ENCODE peak calls at places on chromosomes 2 and 18, in four cellular contexts. V is upper lobe of left lung, M is body of pancreas, U is tibial nerve. W is an unnamed sample. For H3K4me1, the result is how much of the 10 kb centered on the place peaks cover.

GRCh38 chr18:65754121-65754520 is 3.3 kb downstream of the CDH7 start:
- DNase-seq in V (no peak), M (no peak), U (no peak), W (no peak)

GRCh38 chr2:132974477-132975050 is 304.6 kb upstream of the LYPD1 start:
- DNase-seq in V (no peak), M (no peak), U (no peak), W (no peak)

GRCh38 chr2:55875434-55876135 is 48.0 kb downstream of the EFEMP1 start:
- DNase-seq in V (no peak), M (no peak), U (no peak), W (no peak)

GRCh38 chr2:183038341-183039300 is at the start of gene NCKAP1:
- DNase-seq in V (peak), M (peak), U (peak), W (peak)

GRCh38 chr18:12359515-12359927 is 17.5 kb downstream of the AFG3L2 start:
- DNase-seq in V (no peak), M (no peak), U (no peak), W (no peak)

GRCh38 chr2:121999273-121999672 is 243.8 kb downstream of the TSN start:
- DNase-seq in V (no peak), M (no peak), U (no peak), W (no peak)

GRCh38 chr2:41496908-41497307 is 550.9 kb upstream of the PKDCC start:
- DNase-seq in V (no peak), M (no peak), U (no peak), W (no peak)

GRCh38 chr2:9558948-9559381 is 3.3 kb upstream of the ADAM17 start:
- DNase-seq in V (no peak), M (no peak), U (no peak), W (peak)

GRCh38 chr2:27379840-27380625 is 501 bp downstream of the ZNF513 start:
- DNase-seq in V (peak), M (peak), U (peak), W (peak)

GRCh38 chr2:189633392-189633811 is 27.9 kb upstream of the ASNSD1 start:
- DNase-seq in V (no peak), M (no peak), U (no peak), W (no peak)

GRCh38 chr2:28271914-28272240 is 120.8 kb upstream of the FOSL2 start:
- DNase-seq in V (no peak), M (no peak), U (no peak), W (no peak)

GRCh38 chr2:137950238-137950637 is 14.0 kb upstream of the HNMT start:
- DNase-seq in V (no peak), M (no peak), U (no peak), W (no peak)

GRCh38 chr2:48551548-48551947 is 21.6 kb downstream of the STON1 start:
- DNase-seq in V (no peak), M (no peak), U (no peak), W (no peak)

GRCh38 chr18:24910217-24910616 is 441.7 kb downstream of the ZNF521 start:
- DNase-seq in V (no peak), M (no peak), U (no peak), W (no peak)

GRCh38 chr2:55968931-55969330 is 45.3 kb upstream of the EFEMP1 start:
- DNase-seq in V (no peak), M (no peak), U (no peak), W (no peak)

GRCh38 chr2:29207352-29207751 is 92.1 kb downstream of the CLIP4 start:
- DNase-seq in V (no peak), M (no peak), U (no peak), W (no peak)

GRCh38 chr18:12369211-12369610 is 7.8 kb downstream of the AFG3L2 start:
- DNase-seq in V (no peak), M (no peak), U (no peak), W (no peak)

GRCh38 chr18:4068552-4069158 is 386.5 kb downstream of the DLGAP1 start:
- DNase-seq in V (no peak), M (peak), U (no peak), W (no peak)

GRCh38 chr18:70321616-70322015 is 32.8 kb downstream of the SOCS6 start:
- DNase-seq in V (no peak), M (no peak), U (no peak), W (no peak)

GRCh38 chr2:47799210-47799609 is 16.3 kb downstream of the MSH6 start:
- DNase-seq in V (no peak), M (no peak), U (no peak), W (no peak)

GRCh38 chr2:224882291-224883171 is 159.7 kb downstream of the DOCK10 start:
- DNase-seq in V (no peak), M (no peak), U (no peak), W (no peak)

GRCh38 chr2:65031341-65032015 is 24.7 kb upstream of the CEP68 start:
- DNase-seq in V (no peak), M (peak), U (no peak), W (no peak)

GRCh38 chr2:233436191-233436581 is 81.9 kb downstream of the DGKD start:
- DNase-seq in V (no peak), M (no peak), U (no peak), W (no peak)

GRCh38 chr2:73343992-73344391 is 41.6 kb upstream of the ALMS1 start:
- DNase-seq in V (no peak), M (no peak), U (no peak), W (no peak)

GRCh38 chr2:127541849-127542630 is 6.6 kb downstream of the MYO7B start:
- DNase-seq in V (peak), M (no peak), U (no peak), W (no peak)

GRCh38 chr2:147327636-147328035 is 517.2 kb upstream of the ACVR2A start:
- DNase-seq in V (no peak), M (no peak), U (no peak), W (no peak)

GRCh38 chr2:212076456-212076855 is 462.1 kb downstream of the ERBB4 start:
- DNase-seq in V (no peak), M (no peak), U (no peak), W (no peak)

GRCh38 chr2:96882906-96883305 is 13.0 kb upstream of the SEMA4C start:
- DNase-seq in V (no peak), M (no peak), U (no peak), W (no peak)

GRCh38 chr2:96887419-96888081 is 17.7 kb upstream of the SEMA4C start:
- DNase-seq in V (no peak), M (no peak), U (no peak), W (peak)

GRCh38 chr2:96883306-96883705 is 13.4 kb upstream of the SEMA4C start:
- DNase-seq in V (no peak), M (no peak), U (no peak), W (no peak)

GRCh38 chr2:96884299-96885156 is 14.6 kb upstream of the SEMA4C start:
- DNase-seq in V (no peak), M (no peak), U (no peak), W (no peak)

GRCh38 chr2:96885432-96886137 is 15.7 kb upstream of the SEMA4C start:
- DNase-seq in V (no peak), M (no peak), U (no peak), W (no peak)
- H3K4me1 ChIP-seq in V (under half), M (under half), U (under half), W (under half)

DNA sequence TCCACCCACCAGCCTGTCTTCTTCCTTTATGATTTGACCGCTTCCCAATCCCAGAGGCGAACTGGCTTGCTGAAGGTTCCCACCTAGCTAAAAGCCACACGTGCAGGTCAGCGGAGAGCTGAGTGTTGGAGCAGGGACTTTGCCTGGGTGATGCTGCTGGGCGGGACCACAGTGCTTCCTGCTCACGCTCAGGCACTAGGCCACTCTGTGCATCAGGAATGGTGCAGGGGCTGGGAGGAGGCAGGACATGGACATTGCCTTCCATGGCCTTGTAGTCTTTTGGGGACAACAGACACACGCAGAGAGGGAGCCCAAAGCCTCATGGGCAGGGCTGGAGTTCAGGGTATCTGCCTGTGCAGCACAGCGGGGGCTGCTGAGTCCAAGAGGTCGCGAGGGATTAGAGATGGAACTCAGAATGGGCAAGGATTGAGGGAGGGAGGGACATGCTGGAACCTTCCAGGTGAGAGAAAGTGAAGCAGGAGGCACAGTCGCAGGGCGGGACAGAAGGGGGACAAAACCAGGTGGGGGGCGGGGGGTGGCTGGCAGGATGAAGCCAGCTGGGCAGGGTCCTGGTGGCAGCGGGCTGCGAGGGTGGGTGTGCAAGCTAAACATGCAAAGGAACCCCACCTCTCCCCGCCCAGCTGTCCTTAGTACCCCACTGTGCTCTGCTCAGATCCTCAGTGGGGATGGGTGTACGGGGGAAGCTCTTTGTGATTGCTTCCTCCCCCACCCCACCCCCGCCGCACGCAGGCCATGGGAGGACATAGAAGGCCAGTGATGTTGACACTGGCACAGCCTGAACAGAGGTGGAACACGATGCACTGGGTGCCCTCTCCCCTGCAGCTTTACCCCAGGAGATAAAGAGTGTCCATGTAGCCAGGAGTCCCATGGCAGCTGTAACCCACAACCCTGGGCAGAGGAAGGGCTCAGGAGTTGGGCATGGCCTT is 207.0 kb downstream of the ZBTB7C start:
- DNase-seq in V (no peak), M (no peak), U (no peak), W (no peak)
- TF ChIP-seq POLR2A in V (no peak), M (no peak), U (no peak), W (no peak)

GRCh38 chr18:75226301-75226955 is 15.8 kb downstream of the TSHZ1 start:
- DNase-seq in V (no peak), M (no peak), U (no peak), W (no peak)
- H3K4me3 ChIP-seq in V (no peak), M (no peak), U (peak), W (peak)

GRCh38 chr18:48959921-48960920 is 9.5 kb upstream of the SMAD7 start:
- DNase-seq in V (no peak), M (no peak), U (no peak), W (no peak)
- H3K4me1 ChIP-seq in V (under half), M (under half), U (under half), W (under half)

DNA sequence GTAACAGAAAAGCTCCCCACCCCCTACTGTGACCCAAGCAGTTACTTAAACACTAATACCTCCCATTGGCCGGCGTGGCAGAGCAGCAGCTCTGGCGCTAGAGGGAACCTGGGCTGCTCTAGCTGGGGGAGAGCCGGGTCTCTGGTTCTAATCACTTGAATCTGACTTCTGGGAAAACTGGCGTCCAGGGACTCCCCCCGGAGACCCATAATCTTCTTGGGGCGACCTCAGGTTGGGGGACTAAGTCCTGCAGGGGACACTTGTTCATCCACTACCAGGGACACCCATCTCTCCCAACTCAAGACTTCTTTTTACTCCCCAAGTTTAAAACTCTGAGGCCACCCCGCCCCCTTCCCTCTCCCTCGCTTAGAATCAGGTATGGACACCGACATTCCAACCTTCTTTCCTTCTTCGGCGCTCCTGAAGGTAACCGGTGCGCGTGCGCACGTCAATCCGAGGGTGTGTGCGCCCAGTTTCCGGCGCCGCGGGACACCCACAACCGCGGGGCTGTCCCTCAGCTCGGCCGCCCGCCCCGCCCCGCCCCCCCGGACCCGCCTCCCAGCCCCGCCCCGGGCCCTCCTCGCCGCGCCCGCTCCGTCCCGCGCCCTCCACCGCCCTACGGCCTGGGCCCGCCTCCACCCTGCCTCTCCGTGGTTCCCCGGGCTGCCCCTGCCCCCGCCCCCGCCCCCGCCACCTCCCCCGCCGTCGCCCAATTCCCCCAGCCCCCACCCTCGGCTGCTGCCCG is at the start of gene ERICH2:
- DNase-seq in V (peak), M (peak), U (peak), W (peak)
- TF ChIP-seq POLR2A in V (peak), M (no peak), U (no peak), W (peak)

GRCh38 chr2:180143633-180144032 is 136.5 kb upstream of the CWC22 start:
- DNase-seq in V (no peak), M (no peak), U (no peak), W (no peak)

GRCh38 chr2:180144311-180144813 is 137.3 kb upstream of the CWC22 start:
- DNase-seq in V (no peak), M (no peak), U (no peak), W (no peak)

GRCh38 chr2:180146114-180146513 is 139.0 kb upstream of the CWC22 start:
- DNase-seq in V (no peak), M (no peak), U (no peak), W (no peak)

GRCh38 chr2:180145163-180145562 is 138.1 kb upstream of the CWC22 start:
- DNase-seq in V (no peak), M (no peak), U (no peak), W (no peak)

DNA sequence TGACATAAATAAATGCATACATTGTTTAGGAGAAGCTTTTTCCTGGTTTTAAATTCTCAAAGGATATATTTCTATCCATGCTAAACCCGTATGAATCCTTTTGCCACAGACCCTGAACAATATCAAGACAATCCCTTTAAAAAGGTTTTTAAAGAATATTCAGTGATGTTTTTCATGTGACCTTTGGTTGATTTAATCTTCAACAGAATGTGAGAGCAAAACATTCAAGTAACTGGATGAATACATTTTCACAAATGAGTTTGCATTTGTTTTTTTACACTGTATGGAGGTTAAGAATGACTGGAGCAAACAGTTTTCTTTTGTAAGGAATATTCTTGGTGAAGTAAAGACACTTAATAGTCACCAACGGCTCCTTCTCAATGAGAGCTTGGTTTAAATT is 139.4 kb upstream of the CWC22 start:
- DNase-seq in V (no peak), M (no peak), U (no peak), W (no peak)
- H3K4me3 ChIP-seq in V (no peak), M (no peak), U (no peak), W (no peak)